ENCODE peak calls at places on chromosome 9, in six cellular contexts. H is uterus, B is IMR-90, I is gastrocnemius medialis, U is heart right ventricle, W is small intestine. J is an unnamed sample. For H3K36me3 and H3K4me1, the result is how much of the 10 kb centered on the place peaks cover.

GRCh38 chr9:111955048-111955447 is 58.4 kb downstream of the UGCG start:
- DNase-seq in I (no peak), B (no peak), W (peak), U (no peak), H (no peak), J (no peak)

GRCh38 chr9:17063535-17064135 is 71.2 kb upstream of the CNTLN start:
- DNase-seq in H (no peak), B (peak), I (no peak), W (peak), U (no peak), J (no peak)

GRCh38 chr9:10566853-10567252 is 45.9 kb downstream of the PTPRD start:
- DNase-seq in H (no peak), U (no peak), I (no peak), W (no peak), B (no peak), J (no peak)

GRCh38 chr9:14661421-14662059 is 31.7 kb downstream of the ZDHHC21 start:
- DNase-seq in U (no peak), B (peak), I (no peak), H (no peak), W (peak), J (no peak)

GRCh38 chr9:277595-278330 is 63.1 kb downstream of the DOCK8 start:
- DNase-seq in I (no peak), H (no peak), W (peak), B (no peak), U (no peak), J (no peak)

GRCh38 chr9:97749928-97750327 is 52.8 kb upstream of the XPA start:
- DNase-seq in H (no peak), U (no peak), W (no peak), I (no peak), B (no peak), J (no peak)

GRCh38 chr9:22037954-22038690 is 29.0 kb upstream of the CDKN2B start:
- DNase-seq in H (no peak), W (peak), I (no peak), B (peak), U (no peak), J (no peak)

GRCh38 chr9:93268551-93269314 is 84.8 kb downstream of the WNK2 start:
- DNase-seq in W (peak), I (no peak), B (no peak), U (no peak), H (no peak), J (peak)

GRCh38 chr9:27108981-27109541 is at the start of gene TEK:
- DNase-seq in U (peak), I (no peak), H (no peak), W (no peak), B (peak), J (no peak)

GRCh38 chr9:123484130-123484529 is 128.1 kb downstream of the CRB2 start:
- DNase-seq in H (no peak), W (peak), I (no peak), U (no peak), B (no peak), J (no peak)

GRCh38 chr9:123834907-123835562 is 94.9 kb downstream of the DENND1A start:
- DNase-seq in W (peak), I (no peak), U (peak), B (peak), H (no peak), J (no peak)

GRCh38 chr9:16132513-16132912 is 579.7 kb downstream of the CCDC171 start:
- DNase-seq in W (no peak), B (peak), H (no peak), U (no peak), I (no peak), J (no peak)

GRCh38 chr9:71716138-71716909 is 52.0 kb downstream of the CEMIP2 start:
- DNase-seq in B (no peak), U (no peak), H (no peak), W (no peak), I (no peak), J (no peak)

GRCh38 chr9:126813072-126813471 is 8.2 kb downstream of the ZBTB43 start:
- DNase-seq in H (no peak), U (no peak), I (peak), W (no peak), B (no peak), J (peak)

GRCh38 chr9:5110867-5111681 is 74.4 kb downstream of the INSL6 start:
- DNase-seq in U (no peak), W (no peak), H (no peak), I (no peak), B (no peak), J (peak)

GRCh38 chr9:86359480-86359879 is 5.3 kb upstream of the TUT7 start:
- DNase-seq in H (no peak), I (peak), U (no peak), B (no peak), W (no peak), J (no peak)

GRCh38 chr9:127848756-127849504 is 5.5 kb downstream of the ENG start:
- DNase-seq in H (no peak), W (no peak), U (no peak), I (no peak), B (no peak), J (no peak)

GRCh38 chr9:127347831-127348699 is 48.9 kb upstream of the SLC2A8 start:
- DNase-seq in B (peak), W (peak), U (peak), I (no peak), H (no peak), J (no peak)

GRCh38 chr9:69174645-69175487 is 789 bp downstream of the TJP2 start:
- DNase-seq in H (peak), B (peak), W (no peak), U (peak), I (peak), J (peak)

GRCh38 chr9:87909310-87910041 is 8.3 kb upstream of the SPATA31C1 start:
- DNase-seq in U (no peak), W (peak), H (no peak), B (no peak), I (no peak), J (no peak)

GRCh38 chr9:85505612-85506011 is 236.1 kb downstream of the AGTPBP1 start:
- DNase-seq in W (no peak), B (no peak), I (no peak), H (no peak), U (no peak), J (no peak)

GRCh38 chr9:73583590-73583989 is 431.9 kb downstream of the ANXA1 start:
- DNase-seq in W (no peak), I (no peak), U (no peak), H (no peak), B (no peak), J (no peak)

GRCh38 chr9:16352791-16353401 is 517.6 kb downstream of the BNC2 start:
- DNase-seq in B (peak), H (no peak), I (no peak), W (no peak), U (no peak), J (no peak)

GRCh38 chr9:116647515-116647809 is 39.6 kb upstream of the TRIM32 start:
- DNase-seq in B (no peak), I (peak), W (no peak), H (no peak), U (peak), J (peak)

GRCh38 chr9:111316796-111317195 is 13.2 kb downstream of the OR2K2 start:
- DNase-seq in U (no peak), B (peak), I (no peak), H (no peak), W (no peak), J (no peak)

GRCh38 chr9:129676287-129676686 is 10.8 kb downstream of the PRRX2 start:
- DNase-seq in B (no peak), U (no peak), H (no peak), I (no peak), W (no peak), J (no peak)

GRCh38 chr9:33329117-33329563 is 38.8 kb downstream of the NFX1 start:
- DNase-seq in I (peak), B (peak), H (peak), U (peak), W (peak), J (peak)

GRCh38 chr9:110939053-110939452 is 99.2 kb downstream of the LPAR1 start:
- DNase-seq in H (no peak), B (no peak), W (no peak), I (no peak), U (no peak), J (no peak)

GRCh38 chr9:12719431-12719830 is 26.2 kb downstream of the TYRP1 start:
- DNase-seq in W (peak), I (no peak), U (no peak), H (no peak), B (peak), J (no peak)

GRCh38 chr9:127083598-127083997 is 38.8 kb downstream of the ANGPTL2 start:
- DNase-seq in H (peak), W (no peak), B (peak), U (no peak), I (no peak), J (no peak)

GRCh38 chr9:129183495-129184308 is 5.6 kb upstream of the IER5L start:
- DNase-seq in H (no peak), U (no peak), B (peak), W (peak), I (no peak), J (no peak)

GRCh38 chr9:38482918-38483592 is 58.8 kb upstream of the IGFBPL1 start:
- DNase-seq in H (no peak), U (no peak), B (no peak), W (no peak), I (no peak), J (no peak)

DNA sequence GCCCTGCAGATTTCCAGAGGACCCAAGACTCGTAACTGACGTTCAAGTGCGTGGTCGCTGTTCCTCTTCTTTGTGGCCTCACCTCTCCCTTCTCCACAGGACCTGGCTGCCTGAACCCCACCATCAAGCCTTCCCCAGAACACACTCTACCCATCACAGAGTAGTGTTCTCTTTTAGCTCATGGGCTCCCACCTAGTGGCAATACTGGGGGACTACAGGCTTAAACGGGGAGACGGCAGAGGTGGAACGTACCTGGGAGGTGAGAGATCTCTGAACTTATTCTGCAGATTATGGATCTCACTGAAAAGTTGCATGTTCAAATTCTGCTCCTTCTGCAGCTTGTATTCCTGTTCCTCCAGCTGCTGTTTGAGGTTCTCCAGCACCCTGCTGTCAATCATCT is 140.8 kb downstream of the CDK5RAP2 start:
- DNase-seq in H (no peak), W (peak), B (peak), I (no peak), U (no peak), J (no peak)
- H3K36me3 ChIP-seq in H (under half), W (under half), B (under half), I (under half), U (half or more), J (half or more)

DNA sequence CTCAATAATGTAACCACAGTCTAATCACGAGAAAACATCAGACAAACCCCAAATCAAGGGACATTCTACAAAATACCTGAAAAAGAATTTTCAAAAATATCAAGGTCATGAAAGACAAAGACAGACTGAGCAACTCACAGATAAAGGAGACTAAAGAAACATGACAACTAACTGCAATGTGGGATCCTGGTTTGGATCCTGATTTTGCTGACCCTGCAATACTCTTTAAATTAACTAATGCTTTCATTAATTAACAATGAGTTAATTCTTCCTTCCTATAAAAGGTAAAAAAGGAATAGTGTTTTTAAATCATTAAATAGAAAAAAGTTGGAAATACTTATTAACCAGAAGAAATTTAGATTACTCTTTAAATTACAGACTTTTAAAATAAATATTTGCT is 103.6 kb downstream of the MLLT3 start:
- DNase-seq in I (no peak), H (no peak), U (no peak), B (no peak), W (no peak), J (no peak)
- H3K4me1 ChIP-seq in I (under half), H (under half), U (under half), B (under half), W (under half), J (under half)

GRCh38 chr9:136400038-136400834 is at the start of gene SNAPC4:
- DNase-seq in B (peak), U (peak), W (peak), I (peak), H (peak), J (peak)
- H3K36me3 ChIP-seq in B (under half), U (half or more), W (under half), I (under half), H (under half), J (under half)

DNA sequence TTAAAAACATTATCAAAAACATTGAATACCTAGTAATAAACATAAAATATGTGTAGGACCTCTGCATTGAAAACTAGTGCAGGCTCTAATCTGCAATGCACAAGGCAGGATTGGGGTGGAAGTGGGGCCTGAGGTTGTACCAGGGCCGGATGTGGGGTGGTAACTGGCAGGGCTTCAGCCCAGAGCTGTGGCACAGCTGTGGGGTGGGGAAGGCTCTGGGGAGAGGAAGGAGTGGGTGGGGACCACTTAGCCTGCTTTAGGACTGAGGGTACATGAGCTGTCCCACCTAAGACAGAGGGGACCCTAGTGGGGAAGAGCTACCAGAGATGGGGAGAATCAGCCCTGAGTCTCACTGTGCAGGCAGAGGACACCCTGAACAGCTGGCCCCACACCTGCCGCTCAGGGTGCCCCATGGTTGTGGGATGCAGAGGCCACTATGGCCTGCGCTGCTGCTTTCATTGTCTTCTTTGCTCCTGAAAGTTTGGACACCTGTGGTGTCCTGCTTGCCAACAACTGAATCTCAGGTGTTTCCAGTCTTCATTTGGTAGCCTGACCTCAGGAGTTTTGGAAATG is 311.4 kb downstream of the TLE4 start:
- DNase-seq in B (no peak), I (no peak), W (no peak), U (no peak), H (no peak), J (no peak)
- H3K4me1 ChIP-seq in B (under half), I (under half), W (under half), U (under half), H (under half), J (under half)

GRCh38 chr9:132894343-132894742 is 15.6 kb downstream of the SPACA9 start:
- DNase-seq in U (no peak), I (no peak), B (no peak), H (no peak), W (peak), J (no peak)

GRCh38 chr9:132896906-132897305 is 18.2 kb downstream of the SPACA9 start:
- DNase-seq in U (peak), H (no peak), B (peak), I (no peak), W (no peak), J (no peak)

GRCh38 chr9:132898043-132898442 is 19.3 kb downstream of the SPACA9 start:
- DNase-seq in W (no peak), U (no peak), I (no peak), B (no peak), H (no peak), J (no peak)

GRCh38 chr9:132894857-132895846 is 16.5 kb downstream of the SPACA9 start:
- DNase-seq in W (no peak), B (no peak), U (no peak), I (no peak), H (no peak), J (no peak)

GRCh38 chr9:132896264-132896663 is 17.6 kb downstream of the SPACA9 start:
- DNase-seq in U (no peak), B (no peak), W (no peak), I (no peak), H (no peak), J (no peak)
- H3K36me3 ChIP-seq in U (half or more), B (half or more), W (under half), I (under half), H (under half), J (under half)

DNA sequence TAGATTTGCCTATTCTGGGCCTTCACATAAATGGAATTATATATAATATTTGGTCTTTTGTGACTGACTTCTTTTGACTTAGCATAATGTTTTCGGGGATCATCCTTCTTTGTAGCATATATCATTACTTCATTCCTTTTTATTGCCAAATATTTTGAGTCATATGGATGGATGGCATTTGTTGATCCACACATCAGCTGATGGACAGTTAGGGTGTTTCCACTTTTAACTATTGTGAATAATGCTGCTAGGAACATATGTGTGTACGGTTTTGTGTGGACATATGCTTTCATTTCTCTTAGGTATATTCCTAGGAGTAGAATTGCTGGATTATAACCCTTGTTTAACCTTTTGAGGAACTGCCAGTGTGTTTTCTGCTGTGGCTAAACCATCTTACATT is 249.6 kb downstream of the FANCC start:
- DNase-seq in B (no peak), I (no peak), U (no peak), W (no peak), H (no peak), J (no peak)
- H3K4me1 ChIP-seq in B (under half), I (half or more), U (half or more), W (under half), H (under half), J (half or more)

GRCh38 chr9:131193051-131193450 is 67.7 kb downstream of the NUP214 start:
- DNase-seq in H (no peak), U (no peak), W (no peak), B (no peak), I (no peak), J (no peak)
- H3K36me3 ChIP-seq in H (under half), U (half or more), W (under half), B (under half), I (under half), J (half or more)

GRCh38 chr9:109114670-109115069 is 5.1 kb downstream of the TMEM245 start:
- DNase-seq in W (no peak), U (no peak), B (peak), H (no peak), I (no peak), J (no peak)
- H3K4me1 ChIP-seq in W (under half), U (half or more), B (under half), H (under half), I (half or more), J (half or more)

DNA sequence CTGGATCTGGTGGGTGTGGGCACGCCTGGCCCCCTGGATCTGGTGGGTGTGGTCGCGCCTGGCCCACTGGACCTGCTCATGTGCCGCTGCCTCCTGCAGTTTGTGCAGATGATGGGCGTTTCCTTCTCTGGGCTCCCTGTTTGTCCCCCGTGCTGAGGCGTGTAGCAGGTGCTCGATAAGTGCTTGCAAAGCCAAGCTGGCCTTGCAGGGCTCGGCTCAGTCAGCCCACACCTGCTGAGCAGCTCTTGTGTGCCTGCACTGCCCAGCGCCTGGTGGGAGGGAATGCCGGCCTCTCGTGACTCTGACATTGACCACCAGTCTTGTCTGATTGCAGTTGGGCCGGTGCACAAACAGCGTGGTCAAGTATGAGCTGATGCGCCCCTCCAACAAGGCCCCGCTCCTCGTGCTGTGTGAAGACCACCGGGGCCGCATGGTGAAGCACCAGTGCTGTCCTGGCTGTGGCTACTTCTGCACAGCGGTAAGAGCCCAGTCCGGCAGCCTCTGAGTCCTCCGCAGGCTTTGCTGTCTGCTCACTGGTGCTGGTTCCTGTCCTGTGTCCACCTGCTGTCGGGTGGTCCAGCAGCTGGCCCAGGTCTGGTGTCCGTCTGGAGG is 102.7 kb upstream of the CACNA1B start:
- DNase-seq in B (no peak), H (no peak), W (no peak), U (no peak), I (no peak), J (no peak)
- H3K36me3 ChIP-seq in B (half or more), H (under half), W (under half), U (half or more), I (under half), J (half or more)

GRCh38 chr9:121199921-121200320 is 1.7 kb downstream of the RAB14 start:
- DNase-seq in W (peak), I (no peak), H (no peak), B (peak), U (no peak), J (no peak)

GRCh38 chr9:121198512-121199042 is 3.1 kb downstream of the RAB14 start:
- DNase-seq in I (no peak), B (no peak), U (no peak), W (no peak), H (no peak), J (no peak)

GRCh38 chr9:121201738-121202533 is at the start of gene RAB14:
- DNase-seq in U (peak), H (peak), B (peak), I (peak), W (peak), J (peak)

GRCh38 chr9:121200346-121200745 is 1.3 kb downstream of the RAB14 start:
- DNase-seq in H (no peak), U (no peak), W (peak), I (no peak), B (no peak), J (no peak)

DNA sequence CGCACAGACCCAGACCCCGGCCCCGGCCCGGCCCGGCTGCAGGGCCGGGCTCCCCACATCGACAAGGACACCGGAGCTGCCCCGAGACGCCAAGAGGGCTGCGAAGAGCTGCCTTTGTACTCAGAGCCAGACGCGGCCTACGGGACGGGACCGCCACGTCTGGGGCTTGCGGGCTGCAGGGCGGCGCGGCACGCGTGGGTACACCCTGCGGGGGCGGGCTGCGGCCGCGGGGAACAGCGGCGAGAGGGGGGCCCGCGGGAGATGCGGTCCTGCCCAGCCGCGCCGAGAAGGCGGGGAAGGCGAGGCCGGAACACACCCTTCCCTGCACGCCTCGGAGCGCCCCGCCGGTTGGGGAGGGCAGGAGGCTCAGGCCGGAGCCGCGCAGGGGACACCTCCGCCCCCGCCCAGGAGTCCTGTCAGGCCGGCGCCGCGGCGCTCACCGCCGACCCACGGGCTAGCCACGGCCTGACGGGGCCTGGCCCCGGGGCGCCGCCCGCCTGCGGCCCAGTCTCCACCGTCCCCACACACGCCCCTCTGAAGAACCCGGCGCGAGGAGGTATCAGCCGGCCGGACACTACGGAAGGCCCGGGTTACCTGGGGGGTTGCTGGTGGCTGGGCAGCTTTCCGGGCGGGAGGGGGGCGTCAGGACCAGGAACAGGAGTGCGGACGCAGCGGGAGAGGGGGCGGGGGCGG is 478 bp downstream of the RAB14 start:
- DNase-seq in W (peak), U (no peak), I (peak), B (no peak), H (no peak), J (peak)
- H3K4me1 ChIP-seq in W (under half), U (half or more), I (under half), B (under half), H (under half), J (under half)